ENCODE peak calls at places on chromosome 18, in seven cellular contexts. M is skeletal muscle cell, W is lower leg skin, S is hepatocyte, P is left lung, N is fibroblast of lung, X is adrenal gland. Q is an unnamed sample.

GRCh38 chr18:24995056-24995455 is 356.9 kb downstream of the ZNF521 start:
- DNase-seq in M (no peak), W (no peak), S (no peak), P (no peak), N (no peak), X (no peak), Q (no peak)

GRCh38 chr18:9596257-9596656 is 18.1 kb downstream of the PPP4R1 start:
- DNase-seq in M (no peak), W (no peak), S (peak; percentile 14), P (no peak), N (no peak), X (no peak), Q (no peak)

GRCh38 chr18:49015886-49016647 is 65.3 kb upstream of the SMAD7 start:
- DNase-seq in M (no peak), W (peak; percentile 76), S (peak; percentile 7), P (peak; percentile 57), N (no peak), X (no peak), Q (no peak)

GRCh38 chr18:59613903-59614302 is 83.3 kb downstream of the CCBE1 start:
- DNase-seq in M (no peak), W (no peak), S (no peak), P (no peak), N (no peak), X (no peak), Q (no peak)

GRCh38 chr18:70046207-70046606 is 98.5 kb upstream of the CD226 start:
- DNase-seq in M (peak; percentile 34), W (no peak), S (no peak), P (no peak), N (peak; percentile 42), X (no peak), Q (no peak)

GRCh38 chr18:6249788-6250187 is 164.9 kb downstream of the L3MBTL4 start:
- DNase-seq in M (no peak), W (no peak), S (no peak), P (no peak), N (no peak), X (peak; percentile 82), Q (no peak)

GRCh38 chr18:60894254-60894945 is 438.8 kb upstream of the CDH20 start:
- DNase-seq in M (no peak), W (no peak), S (no peak), P (no peak), N (no peak), X (no peak), Q (no peak)

GRCh38 chr18:35289293-35290069 is 548 bp downstream of the ZSCAN30 start:
- DNase-seq in M (no peak), W (peak; percentile 84), S (peak; percentile 55), P (no peak), N (peak; percentile 18), X (peak; percentile 44), Q (no peak)

DNA sequence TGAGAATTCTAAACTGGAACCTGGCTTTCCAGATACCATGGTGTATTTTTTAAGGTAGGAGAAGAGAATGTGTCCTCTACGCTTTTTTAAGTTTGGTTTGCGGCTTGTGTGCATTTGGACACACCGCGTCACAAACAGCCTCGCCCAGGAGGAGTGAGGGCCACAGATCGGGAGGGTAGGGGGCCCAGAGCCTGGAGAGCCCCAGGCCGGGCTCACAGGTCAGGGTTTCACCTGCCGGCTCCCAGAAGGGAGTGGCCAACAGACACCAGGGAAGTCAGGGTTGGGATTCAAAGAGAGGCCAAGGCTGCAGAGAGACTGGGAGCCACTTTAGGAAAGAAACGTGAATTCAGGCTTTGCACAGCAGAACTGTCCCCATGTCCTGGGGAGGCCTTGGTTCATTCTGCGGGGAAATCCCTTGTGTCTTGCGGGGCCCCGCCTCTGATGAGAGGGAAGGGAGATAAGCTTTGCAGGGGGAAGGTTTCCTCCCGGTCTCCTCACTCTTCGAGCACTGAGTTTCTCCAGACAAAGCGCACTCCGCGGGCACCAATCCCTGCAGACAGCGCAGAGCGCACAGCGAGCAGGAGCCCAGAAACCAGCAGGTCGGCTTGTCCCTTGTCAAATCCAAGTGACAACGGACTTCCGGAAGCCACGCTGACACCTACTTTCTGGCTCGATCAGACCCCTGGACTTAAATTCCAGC is 2.0 kb upstream of the TUBB6 start:
- DNase-seq in M (no peak), W (peak; percentile 72), S (no peak), P (no peak), N (no peak), X (no peak), Q (no peak)
- H3K4me3 ChIP-seq in M (peak overlapping the region; percentile 82), W (no peak overlapping the region), S (no peak overlapping the region), P (no peak overlapping the region), N (peak overlapping the region; percentile 31), X (no peak overlapping the region), Q (no peak overlapping the region)

GRCh38 chr18:12076424-12077140 is 17.1 kb upstream of the ANKRD62 start:
- DNase-seq in M (no peak), W (no peak), S (peak; percentile 80), P (peak; percentile 81), N (peak; percentile 28), X (no peak), Q (no peak)
- H3K4me3 ChIP-seq in M (peak overlapping the region; percentile 21), W (no peak overlapping the region), S (no peak overlapping the region), P (no peak overlapping the region), N (no peak overlapping the region), X (no peak overlapping the region), Q (peak overlapping the region; percentile 18)

GRCh38 chr18:23259701-23260661 is 124.7 kb downstream of the CABLES1 start:
- DNase-seq in M (peak; percentile 31), W (peak; percentile 96), S (peak; percentile 89), P (peak; percentile 87), N (peak; percentile 66), X (peak; percentile 79), Q (peak; percentile 76)
- H3K4me3 ChIP-seq in M (no peak overlapping the region), W (no peak overlapping the region), S (no peak overlapping the region), P (no peak overlapping the region), N (no peak overlapping the region), X (no peak overlapping the region), Q (peak overlapping the region; percentile 44)

GRCh38 chr18:54717673-54718435 is 110.4 kb upstream of the RAB27B start:
- DNase-seq in M (no peak), W (no peak), S (no peak), P (peak; percentile 43), N (no peak), X (no peak), Q (peak; percentile 77)
- H3K4me3 ChIP-seq in M (peak overlapping the region; percentile 34), W (no peak overlapping the region), S (no peak overlapping the region), P (no peak overlapping the region), N (no peak overlapping the region), X (no peak overlapping the region), Q (no peak overlapping the region)

GRCh38 chr18:50282521-50283335 is 1.4 kb upstream of the MBD1 start:
- DNase-seq in M (no peak), W (peak; percentile 87), S (no peak), P (peak; percentile 81), N (no peak), X (no peak), Q (no peak)
- H3K4me3 ChIP-seq in M (no peak overlapping the region), W (no peak overlapping the region), S (no peak overlapping the region), P (no peak overlapping the region), N (no peak overlapping the region), X (no peak overlapping the region), Q (peak overlapping the region; percentile 100)

GRCh38 chr18:78625895-78626294 is 353.7 kb upstream of the SALL3 start:
- DNase-seq in M (no peak), W (no peak), S (no peak), P (no peak), N (no peak), X (no peak), Q (peak; percentile 45)
- H3K4me3 ChIP-seq in M (no peak overlapping the region), W (no peak overlapping the region), S (no peak overlapping the region), P (no peak overlapping the region), N (no peak overlapping the region), X (no peak overlapping the region), Q (no peak overlapping the region)

Q was measured in Jurkat, Clone E6-1.